ENCODE peak calls at places on chromosome 3, in nine cellular contexts. B is OCI-LY7, V is neural progenitor cell, I is hepatocyte, W is PC-3, M is GM23338, Q is MM.1S, E is HCT116, S is SK-N-SH. X is an unnamed sample.

GRCh38 chr3:59425371-59425770 is 375.5 kb upstream of the CFAP20DC start:
- DNase-seq in I (peak; percentile 49), V (no peak), W (peak; percentile 74), B (no peak), S (no peak), Q (no peak), E (no peak), M (no peak), X (peak; percentile 92)

GRCh38 chr3:9151240-9151639 is 98.2 kb downstream of the SRGAP3 start:
- DNase-seq in V (no peak), B (no peak), W (peak; percentile 38), E (no peak), Q (no peak), I (no peak), M (no peak), S (no peak), X (peak; percentile 42)

GRCh38 chr3:122929576-122930365 is 97.8 kb downstream of the SEMA5B start:
- DNase-seq in E (no peak), W (no peak), B (no peak), I (no peak), V (no peak), M (no peak), Q (no peak), S (peak; percentile 78), X (no peak)

GRCh38 chr3:18389108-18389733 is 35.9 kb downstream of the SATB1 start:
- DNase-seq in M (peak; percentile 67), B (peak; percentile 62), S (peak; percentile 10), I (peak; percentile 46), V (peak; percentile 46), Q (peak; percentile 46), W (peak; percentile 60), E (peak; percentile 7), X (peak; percentile 46)

GRCh38 chr3:183317886-183318845 is 65.1 kb downstream of the B3GNT5 start:
- DNase-seq in B (no peak), S (no peak), M (no peak), W (peak; percentile 89), V (no peak), E (no peak), I (no peak), Q (peak; percentile 4), X (peak; percentile 55)

GRCh38 chr3:82467051-82467450 is 705.6 kb upstream of the GBE1 start:
- DNase-seq in B (no peak), Q (no peak), E (no peak), I (no peak), M (no peak), S (no peak), W (peak; percentile 60), V (no peak), X (no peak)

GRCh38 chr3:180564676-180565075 is 37.3 kb upstream of the TTC14 start:
- DNase-seq in B (no peak), V (no peak), M (no peak), E (no peak), I (no peak), W (no peak), S (no peak), Q (no peak), X (no peak)

GRCh38 chr3:190017575-190018288 is 103.0 kb downstream of the P3H2 start:
- DNase-seq in I (peak; percentile 27), W (peak; percentile 90), E (peak; percentile 31), V (peak; percentile 36), B (no peak), Q (no peak), M (peak; percentile 38), S (peak; percentile 16), X (peak; percentile 69)

GRCh38 chr3:120093119-120093922 is 926 bp downstream of the GSK3B start:
- DNase-seq in V (peak; percentile 44), B (peak; percentile 40), M (peak; percentile 94), E (peak; percentile 75), I (peak; percentile 92), Q (no peak), S (no peak), W (peak; percentile 73), X (peak; percentile 63)

GRCh38 chr3:36804295-36805055 is 40.1 kb upstream of the DCLK3 start:
- DNase-seq in V (peak; percentile 50), M (peak; percentile 39), I (no peak), Q (no peak), B (no peak), E (no peak), S (no peak), W (no peak), X (no peak)

GRCh38 chr3:197487911-197488391 is 67.8 kb downstream of the BDH1 start:
- DNase-seq in M (no peak), S (no peak), W (peak; percentile 94), I (peak; percentile 55), E (no peak), B (no peak), V (no peak), Q (no peak), X (peak; percentile 96)

GRCh38 chr3:38002940-38003339 is 12.4 kb downstream of the VILL start:
- DNase-seq in Q (no peak), I (no peak), V (no peak), M (no peak), B (no peak), E (no peak), W (no peak), S (no peak), X (no peak)

GRCh38 chr3:160401301-160402095 is 2.0 kb downstream of the SMC4 start:
- DNase-seq in I (peak; percentile 56), M (no peak), Q (peak; percentile 71), W (peak; percentile 67), V (peak; percentile 32), E (no peak), S (no peak), B (peak; percentile 39), X (peak; percentile 74)

GRCh38 chr3:188236241-188236640 is 82.3 kb downstream of the LPP start:
- DNase-seq in V (no peak), W (peak; percentile 65), I (no peak), E (no peak), Q (no peak), B (peak; percentile 62), M (no peak), S (no peak), X (no peak)

GRCh38 chr3:10570196-10570946 is 65.0 kb upstream of the ATP2B2 start:
- DNase-seq in I (no peak), E (no peak), S (no peak), M (no peak), Q (no peak), V (no peak), B (no peak), W (no peak), X (no peak)

GRCh38 chr3:10290476-10291138 is 2.1 kb downstream of the GHRL start:
- DNase-seq in M (no peak), B (no peak), V (no peak), Q (no peak), I (no peak), E (no peak), S (no peak), W (no peak), X (no peak)

GRCh38 chr3:15300318-15301078 is 31.9 kb downstream of the SH3BP5 start:
- DNase-seq in V (no peak), W (peak; percentile 93), Q (no peak), B (no peak), I (no peak), E (peak; percentile 75), M (no peak), S (no peak), X (peak; percentile 93)

GRCh38 chr3:17384567-17385296 is 357.7 kb downstream of the TBC1D5 start:
- DNase-seq in E (no peak), B (no peak), M (no peak), W (no peak), Q (no peak), S (no peak), I (no peak), V (no peak), X (peak; percentile 53)

GRCh38 chr3:197504239-197505191 is 51.3 kb downstream of the BDH1 start:
- DNase-seq in E (no peak), B (no peak), M (no peak), S (peak; percentile 86), W (no peak), I (no peak), Q (no peak), V (peak; percentile 28), X (no peak)

GRCh38 chr3:188911033-188911850 is 260.5 kb upstream of the TPRG1 start:
- DNase-seq in M (no peak), V (no peak), B (no peak), I (no peak), Q (no peak), S (no peak), E (no peak), W (no peak), X (no peak)

GRCh38 chr3:50095352-50095998 is 6.8 kb downstream of the RBM5 start:
- DNase-seq in I (no peak), B (no peak), V (no peak), W (peak; percentile 40), E (no peak), Q (no peak), M (no peak), S (no peak), X (peak; percentile 41)
- H4K20me1 ChIP-seq in I (peaks cover 78% of the 10 kb centered on the region), B (peaks cover 10% of the 10 kb centered on the region), V (peaks cover 58% of the 10 kb centered on the region), W (peaks cover 16% of the 10 kb centered on the region), E (no peaks in the 10 kb centered on the region), Q (peaks cover 6% of the 10 kb centered on the region), M (peaks cover 14% of the 10 kb centered on the region), S (peaks cover 54% of the 10 kb centered on the region), X (peaks cover under 1% of the 10 kb centered on the region)

GRCh38 chr3:52280046-52280445 is 1.6 kb upstream of the WDR82 start:
- DNase-seq in B (no peak), Q (no peak), I (peak; percentile 68), W (no peak), V (peak; percentile 57), M (no peak), E (no peak), S (peak; percentile 68), X (peak; percentile 54)
- TF ChIP-seq EZH2phosphoT487 in B (no peak), Q (no peak), I (no peak), W (no peak), V (no peak), M (no peak), E (no peak), S (no peak), X (no peak)

DNA sequence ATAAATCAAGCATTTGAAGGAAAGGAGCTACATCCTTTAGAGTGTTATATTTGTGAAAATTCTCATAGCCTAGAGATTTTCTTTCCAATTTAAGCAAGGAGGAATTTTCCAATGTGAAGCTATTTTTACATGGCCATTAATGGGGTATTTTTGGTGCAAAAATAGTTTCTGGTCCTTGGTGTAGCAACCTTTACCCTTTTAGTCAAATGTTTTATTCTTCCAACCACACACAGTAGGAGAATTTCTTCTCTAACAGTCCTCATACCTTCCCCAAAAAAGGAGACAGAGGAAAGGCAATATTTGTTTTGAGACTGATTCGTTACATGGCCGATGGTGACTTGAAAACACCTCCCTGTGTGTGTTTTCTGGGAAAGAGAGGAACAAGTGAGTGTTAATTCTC is 261.2 kb downstream of the PTPRG start:
- DNase-seq in I (no peak), W (no peak), S (no peak), M (no peak), V (no peak), E (no peak), B (no peak), Q (no peak), X (no peak)
- H3K27ac ChIP-seq in I (no peak overlapping the region), W (no peak overlapping the region), S (peak overlapping the region; percentile 11), M (no peak overlapping the region), V (no peak overlapping the region), E (no peak overlapping the region), B (no peak overlapping the region), Q (no peak overlapping the region), X (peak overlapping the region; percentile 78)

DNA sequence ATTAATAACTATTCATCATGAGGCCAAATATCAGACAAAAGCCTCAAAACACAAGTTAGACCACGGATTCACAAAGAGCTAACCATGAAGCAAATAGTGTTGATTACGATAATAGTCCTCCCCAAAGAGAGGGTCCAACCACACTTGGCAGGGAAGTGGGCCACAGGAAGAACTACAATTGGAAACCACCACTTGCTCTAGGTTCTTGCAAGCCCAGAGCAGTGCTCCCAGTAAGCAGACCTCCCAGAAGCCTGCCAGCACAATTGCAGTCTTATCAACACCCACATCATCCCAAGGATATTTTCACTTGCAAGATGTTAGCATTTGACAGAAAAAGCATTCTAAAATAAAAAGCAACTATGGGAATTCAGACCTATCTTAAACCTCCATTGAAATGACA is 11.3 kb downstream of the SETD2 start:
- DNase-seq in M (peak; percentile 29), S (no peak), I (no peak), B (no peak), W (no peak), E (no peak), Q (no peak), V (no peak), X (no peak)
- H4K20me1 ChIP-seq in M (peaks cover 27% of the 10 kb centered on the region), S (peaks cover 98% of the 10 kb centered on the region), I (peaks cover 100% of the 10 kb centered on the region), B (peaks cover 54% of the 10 kb centered on the region), W (peaks cover 72% of the 10 kb centered on the region), E (peaks cover 19% of the 10 kb centered on the region), Q (peaks cover 43% of the 10 kb centered on the region), V (peaks cover 91% of the 10 kb centered on the region), X (peaks cover 42% of the 10 kb centered on the region)